ENCODE peak calls at places on chromosome 19, in nine cellular contexts. One of them, this sample, is unnamed.

GRCh38 chr19:46537136-46538097 is 41.8 kb upstream of the PNMA8B start:
- DNase-seq in memory B cell: peak
- DNase-seq in EL: peak
- DNase-seq in smooth muscle cell of the brain vasculature: no peak
- DNase-seq in mucosa of descending colon: no peak
- DNase-seq in glutamatergic neuron: peak
- DNase-seq in stimulated activated CD8-positive, alpha-beta memory T cell treated with anti-CD3 and anti-CD28 coated beads, Interleukin-4, amount 100 ng/mL, for 48 hours: peak
- DNase-seq in naive thymus-derived CD8-positive, alpha-beta T cell: peak
- DNase-seq in NCI-H1930: peak
- DNase-seq in this sample: peak

GRCh38 chr19:7372810-7373209 is 24.1 kb downstream of the ARHGEF18 start:
- DNase-seq in stimulated activated CD8-positive, alpha-beta memory T cell treated with anti-CD3 and anti-CD28 coated beads, Interleukin-4, amount 100 ng/mL, for 48 hours: no peak
- DNase-seq in smooth muscle cell of the brain vasculature: no peak
- DNase-seq in NCI-H1930: no peak
- DNase-seq in naive thymus-derived CD8-positive, alpha-beta T cell: no peak
- DNase-seq in EL: no peak
- DNase-seq in memory B cell: no peak
- DNase-seq in mucosa of descending colon: no peak
- DNase-seq in glutamatergic neuron: no peak
- DNase-seq in this sample: no peak

GRCh38 chr19:3983936-3984583 is 1.2 kb downstream of the EEF2 start:
- DNase-seq in smooth muscle cell of the brain vasculature: no peak
- DNase-seq in NCI-H1930: no peak
- DNase-seq in mucosa of descending colon: peak
- DNase-seq in memory B cell: no peak
- DNase-seq in glutamatergic neuron: no peak
- DNase-seq in EL: no peak
- DNase-seq in stimulated activated CD8-positive, alpha-beta memory T cell treated with anti-CD3 and anti-CD28 coated beads, Interleukin-4, amount 100 ng/mL, for 48 hours: peak
- DNase-seq in naive thymus-derived CD8-positive, alpha-beta T cell: no peak
- DNase-seq in this sample: no peak

GRCh38 chr19:47436712-47437401 is 17.5 kb upstream of the MEIS3 start:
- DNase-seq in naive thymus-derived CD8-positive, alpha-beta T cell: peak
- DNase-seq in NCI-H1930: peak
- DNase-seq in EL: peak
- DNase-seq in memory B cell: peak
- DNase-seq in smooth muscle cell of the brain vasculature: no peak
- DNase-seq in stimulated activated CD8-positive, alpha-beta memory T cell treated with anti-CD3 and anti-CD28 coated beads, Interleukin-4, amount 100 ng/mL, for 48 hours: peak
- DNase-seq in glutamatergic neuron: peak
- DNase-seq in mucosa of descending colon: peak
- DNase-seq in this sample: peak

GRCh38 chr19:47152632-47153031 is 22.0 kb downstream of the SAE1 start:
- DNase-seq in smooth muscle cell of the brain vasculature: no peak
- DNase-seq in naive thymus-derived CD8-positive, alpha-beta T cell: no peak
- DNase-seq in glutamatergic neuron: no peak
- DNase-seq in stimulated activated CD8-positive, alpha-beta memory T cell treated with anti-CD3 and anti-CD28 coated beads, Interleukin-4, amount 100 ng/mL, for 48 hours: no peak
- DNase-seq in memory B cell: no peak
- DNase-seq in mucosa of descending colon: no peak
- DNase-seq in EL: no peak
- DNase-seq in NCI-H1930: no peak
- DNase-seq in this sample: no peak

GRCh38 chr19:12782424-12783225 is 7.3 kb upstream of the HOOK2 start:
- DNase-seq in naive thymus-derived CD8-positive, alpha-beta T cell: peak
- DNase-seq in stimulated activated CD8-positive, alpha-beta memory T cell treated with anti-CD3 and anti-CD28 coated beads, Interleukin-4, amount 100 ng/mL, for 48 hours: peak
- DNase-seq in mucosa of descending colon: peak
- DNase-seq in smooth muscle cell of the brain vasculature: no peak
- DNase-seq in NCI-H1930: peak
- DNase-seq in memory B cell: peak
- DNase-seq in EL: peak
- DNase-seq in glutamatergic neuron: peak
- DNase-seq in this sample: peak

GRCh38 chr19:47806435-47806834 is 2.1 kb upstream of the TPRX1 start:
- DNase-seq in mucosa of descending colon: no peak
- DNase-seq in naive thymus-derived CD8-positive, alpha-beta T cell: no peak
- DNase-seq in stimulated activated CD8-positive, alpha-beta memory T cell treated with anti-CD3 and anti-CD28 coated beads, Interleukin-4, amount 100 ng/mL, for 48 hours: no peak
- DNase-seq in glutamatergic neuron: no peak
- DNase-seq in memory B cell: no peak
- DNase-seq in NCI-H1930: no peak
- DNase-seq in smooth muscle cell of the brain vasculature: no peak
- DNase-seq in EL: no peak
- DNase-seq in this sample: no peak

GRCh38 chr19:38989066-38989605 is 13.6 kb upstream of the FBXO17 start:
- DNase-seq in EL: peak
- DNase-seq in stimulated activated CD8-positive, alpha-beta memory T cell treated with anti-CD3 and anti-CD28 coated beads, Interleukin-4, amount 100 ng/mL, for 48 hours: no peak
- DNase-seq in NCI-H1930: peak
- DNase-seq in naive thymus-derived CD8-positive, alpha-beta T cell: no peak
- DNase-seq in smooth muscle cell of the brain vasculature: no peak
- DNase-seq in mucosa of descending colon: no peak
- DNase-seq in glutamatergic neuron: peak
- DNase-seq in memory B cell: no peak
- DNase-seq in this sample: no peak

GRCh38 chr19:3508771-3509535 is 2.8 kb downstream of the FZR1 start:
- DNase-seq in NCI-H1930: no peak
- DNase-seq in memory B cell: no peak
- DNase-seq in glutamatergic neuron: no peak
- DNase-seq in naive thymus-derived CD8-positive, alpha-beta T cell: no peak
- DNase-seq in smooth muscle cell of the brain vasculature: no peak
- DNase-seq in stimulated activated CD8-positive, alpha-beta memory T cell treated with anti-CD3 and anti-CD28 coated beads, Interleukin-4, amount 100 ng/mL, for 48 hours: peak
- DNase-seq in mucosa of descending colon: no peak
- DNase-seq in EL: peak
- DNase-seq in this sample: no peak

GRCh38 chr19:38208571-38208970 is 15.5 kb downstream of the DPF1 start:
- DNase-seq in smooth muscle cell of the brain vasculature: no peak
- DNase-seq in NCI-H1930: no peak
- DNase-seq in stimulated activated CD8-positive, alpha-beta memory T cell treated with anti-CD3 and anti-CD28 coated beads, Interleukin-4, amount 100 ng/mL, for 48 hours: no peak
- DNase-seq in mucosa of descending colon: no peak
- DNase-seq in memory B cell: no peak
- DNase-seq in EL: no peak
- DNase-seq in naive thymus-derived CD8-positive, alpha-beta T cell: no peak
- DNase-seq in glutamatergic neuron: no peak
- DNase-seq in this sample: no peak

GRCh38 chr19:47631681-47632446 is 22.9 kb downstream of the BICRA start:
- DNase-seq in smooth muscle cell of the brain vasculature: no peak
- DNase-seq in stimulated activated CD8-positive, alpha-beta memory T cell treated with anti-CD3 and anti-CD28 coated beads, Interleukin-4, amount 100 ng/mL, for 48 hours: no peak
- DNase-seq in memory B cell: no peak
- DNase-seq in mucosa of descending colon: peak
- DNase-seq in EL: no peak
- DNase-seq in naive thymus-derived CD8-positive, alpha-beta T cell: no peak
- DNase-seq in NCI-H1930: no peak
- DNase-seq in glutamatergic neuron: no peak
- DNase-seq in this sample: no peak

GRCh38 chr19:41328157-41328817 is 18.3 kb downstream of the CCDC97 start:
- DNase-seq in mucosa of descending colon: peak
- DNase-seq in smooth muscle cell of the brain vasculature: no peak
- DNase-seq in memory B cell: no peak
- DNase-seq in naive thymus-derived CD8-positive, alpha-beta T cell: no peak
- DNase-seq in glutamatergic neuron: no peak
- DNase-seq in EL: no peak
- DNase-seq in stimulated activated CD8-positive, alpha-beta memory T cell treated with anti-CD3 and anti-CD28 coated beads, Interleukin-4, amount 100 ng/mL, for 48 hours: peak
- DNase-seq in NCI-H1930: no peak
- DNase-seq in this sample: peak

GRCh38 chr19:19372656-19373416 is 32.6 kb upstream of the GATAD2A start:
- DNase-seq in mucosa of descending colon: peak
- DNase-seq in glutamatergic neuron: no peak
- DNase-seq in naive thymus-derived CD8-positive, alpha-beta T cell: no peak
- DNase-seq in NCI-H1930: no peak
- DNase-seq in smooth muscle cell of the brain vasculature: no peak
- DNase-seq in EL: peak
- DNase-seq in stimulated activated CD8-positive, alpha-beta memory T cell treated with anti-CD3 and anti-CD28 coated beads, Interleukin-4, amount 100 ng/mL, for 48 hours: peak
- DNase-seq in memory B cell: no peak
- DNase-seq in this sample: peak

GRCh38 chr19:12946092-12946845 is 607 bp downstream of the RAD23A start:
- DNase-seq in NCI-H1930: no peak
- DNase-seq in smooth muscle cell of the brain vasculature: peak
- DNase-seq in memory B cell: peak
- DNase-seq in mucosa of descending colon: peak
- DNase-seq in EL: peak
- DNase-seq in naive thymus-derived CD8-positive, alpha-beta T cell: peak
- DNase-seq in stimulated activated CD8-positive, alpha-beta memory T cell treated with anti-CD3 and anti-CD28 coated beads, Interleukin-4, amount 100 ng/mL, for 48 hours: peak
- DNase-seq in glutamatergic neuron: peak
- DNase-seq in this sample: peak

GRCh38 chr19:44847144-44848035 is 1.3 kb downstream of the NECTIN2 start:
- DNase-seq in smooth muscle cell of the brain vasculature: no peak
- DNase-seq in glutamatergic neuron: peak
- DNase-seq in naive thymus-derived CD8-positive, alpha-beta T cell: no peak
- DNase-seq in EL: peak
- DNase-seq in mucosa of descending colon: peak
- DNase-seq in memory B cell: no peak
- DNase-seq in NCI-H1930: no peak
- DNase-seq in stimulated activated CD8-positive, alpha-beta memory T cell treated with anti-CD3 and anti-CD28 coated beads, Interleukin-4, amount 100 ng/mL, for 48 hours: peak
- DNase-seq in this sample: peak

GRCh38 chr19:1862424-1863307 is 713 bp downstream of the KLF16 start:
- DNase-seq in smooth muscle cell of the brain vasculature: no peak
- DNase-seq in naive thymus-derived CD8-positive, alpha-beta T cell: peak
- DNase-seq in NCI-H1930: peak
- DNase-seq in stimulated activated CD8-positive, alpha-beta memory T cell treated with anti-CD3 and anti-CD28 coated beads, Interleukin-4, amount 100 ng/mL, for 48 hours: peak
- DNase-seq in memory B cell: peak
- DNase-seq in mucosa of descending colon: peak
- DNase-seq in glutamatergic neuron: peak
- DNase-seq in EL: peak
- DNase-seq in this sample: peak

GRCh38 chr19:13057147-13057572 is 45.5 kb downstream of the LYL1 start:
- DNase-seq in smooth muscle cell of the brain vasculature: no peak
- DNase-seq in stimulated activated CD8-positive, alpha-beta memory T cell treated with anti-CD3 and anti-CD28 coated beads, Interleukin-4, amount 100 ng/mL, for 48 hours: no peak
- DNase-seq in EL: no peak
- DNase-seq in naive thymus-derived CD8-positive, alpha-beta T cell: no peak
- DNase-seq in glutamatergic neuron: no peak
- DNase-seq in memory B cell: no peak
- DNase-seq in NCI-H1930: no peak
- DNase-seq in mucosa of descending colon: no peak
- DNase-seq in this sample: no peak

GRCh38 chr19:35040826-35041547 is 534 bp upstream of the HPN start:
- DNase-seq in stimulated activated CD8-positive, alpha-beta memory T cell treated with anti-CD3 and anti-CD28 coated beads, Interleukin-4, amount 100 ng/mL, for 48 hours: peak
- DNase-seq in smooth muscle cell of the brain vasculature: no peak
- DNase-seq in glutamatergic neuron: peak
- DNase-seq in NCI-H1930: no peak
- DNase-seq in memory B cell: no peak
- DNase-seq in naive thymus-derived CD8-positive, alpha-beta T cell: no peak
- DNase-seq in EL: no peak
- DNase-seq in mucosa of descending colon: peak
- DNase-seq in this sample: peak

GRCh38 chr19:33241530-33242101 is 16.0 kb upstream of the SLC7A10 start:
- DNase-seq in memory B cell: no peak
- DNase-seq in NCI-H1930: no peak
- DNase-seq in naive thymus-derived CD8-positive, alpha-beta T cell: no peak
- DNase-seq in mucosa of descending colon: peak
- DNase-seq in smooth muscle cell of the brain vasculature: no peak
- DNase-seq in glutamatergic neuron: no peak
- DNase-seq in stimulated activated CD8-positive, alpha-beta memory T cell treated with anti-CD3 and anti-CD28 coated beads, Interleukin-4, amount 100 ng/mL, for 48 hours: peak
- DNase-seq in EL: no peak
- DNase-seq in this sample: peak

GRCh38 chr19:12666305-12667048 is at the start of the genes MAN2B1 and WDR83:
- DNase-seq in NCI-H1930: peak
- DNase-seq in glutamatergic neuron: peak
- DNase-seq in mucosa of descending colon: peak
- DNase-seq in smooth muscle cell of the brain vasculature: no peak
- DNase-seq in stimulated activated CD8-positive, alpha-beta memory T cell treated with anti-CD3 and anti-CD28 coated beads, Interleukin-4, amount 100 ng/mL, for 48 hours: peak
- DNase-seq in memory B cell: peak
- DNase-seq in EL: peak
- DNase-seq in naive thymus-derived CD8-positive, alpha-beta T cell: peak
- DNase-seq in this sample: peak

GRCh38 chr19:51181913-51182419 is 39.9 kb downstream of the SIGLEC7 start:
- DNase-seq in smooth muscle cell of the brain vasculature: no peak
- DNase-seq in EL: no peak
- DNase-seq in naive thymus-derived CD8-positive, alpha-beta T cell: no peak
- DNase-seq in NCI-H1930: peak
- DNase-seq in mucosa of descending colon: no peak
- DNase-seq in memory B cell: no peak
- DNase-seq in glutamatergic neuron: no peak
- DNase-seq in stimulated activated CD8-positive, alpha-beta memory T cell treated with anti-CD3 and anti-CD28 coated beads, Interleukin-4, amount 100 ng/mL, for 48 hours: peak
- DNase-seq in this sample: peak

GRCh38 chr19:42285988-42286348 is 16.0 kb upstream of the PRR19 start:
- DNase-seq in naive thymus-derived CD8-positive, alpha-beta T cell: no peak
- DNase-seq in memory B cell: no peak
- DNase-seq in glutamatergic neuron: no peak
- DNase-seq in mucosa of descending colon: no peak
- DNase-seq in smooth muscle cell of the brain vasculature: no peak
- DNase-seq in stimulated activated CD8-positive, alpha-beta memory T cell treated with anti-CD3 and anti-CD28 coated beads, Interleukin-4, amount 100 ng/mL, for 48 hours: no peak
- DNase-seq in NCI-H1930: no peak
- DNase-seq in EL: no peak
- DNase-seq in this sample: no peak

GRCh38 chr19:47215581-47215980 is 15.4 kb downstream of the BBC3 start:
- DNase-seq in glutamatergic neuron: no peak
- DNase-seq in stimulated activated CD8-positive, alpha-beta memory T cell treated with anti-CD3 and anti-CD28 coated beads, Interleukin-4, amount 100 ng/mL, for 48 hours: no peak
- DNase-seq in smooth muscle cell of the brain vasculature: no peak
- DNase-seq in EL: no peak
- DNase-seq in NCI-H1930: no peak
- DNase-seq in mucosa of descending colon: peak
- DNase-seq in naive thymus-derived CD8-positive, alpha-beta T cell: no peak
- DNase-seq in memory B cell: no peak
- DNase-seq in this sample: no peak

GRCh38 chr19:9818175-9818733 is 625 bp downstream of the FBXL12 start:
- DNase-seq in naive thymus-derived CD8-positive, alpha-beta T cell: no peak
- DNase-seq in smooth muscle cell of the brain vasculature: no peak
- DNase-seq in EL: no peak
- DNase-seq in mucosa of descending colon: no peak
- DNase-seq in glutamatergic neuron: no peak
- DNase-seq in stimulated activated CD8-positive, alpha-beta memory T cell treated with anti-CD3 and anti-CD28 coated beads, Interleukin-4, amount 100 ng/mL, for 48 hours: no peak
- DNase-seq in NCI-H1930: no peak
- DNase-seq in memory B cell: peak
- DNase-seq in this sample: no peak

GRCh38 chr19:38502410-38503143 is 69.1 kb downstream of the RYR1 start:
- DNase-seq in mucosa of descending colon: no peak
- DNase-seq in memory B cell: no peak
- DNase-seq in stimulated activated CD8-positive, alpha-beta memory T cell treated with anti-CD3 and anti-CD28 coated beads, Interleukin-4, amount 100 ng/mL, for 48 hours: no peak
- DNase-seq in glutamatergic neuron: no peak
- DNase-seq in naive thymus-derived CD8-positive, alpha-beta T cell: no peak
- DNase-seq in EL: no peak
- DNase-seq in NCI-H1930: peak
- DNase-seq in smooth muscle cell of the brain vasculature: no peak
- DNase-seq in this sample: no peak

GRCh38 chr19:4971816-4972495 is 3.0 kb downstream of the KDM4B start:
- DNase-seq in NCI-H1930: no peak
- DNase-seq in stimulated activated CD8-positive, alpha-beta memory T cell treated with anti-CD3 and anti-CD28 coated beads, Interleukin-4, amount 100 ng/mL, for 48 hours: no peak
- DNase-seq in mucosa of descending colon: peak
- DNase-seq in glutamatergic neuron: no peak
- DNase-seq in smooth muscle cell of the brain vasculature: no peak
- DNase-seq in memory B cell: no peak
- DNase-seq in EL: no peak
- DNase-seq in naive thymus-derived CD8-positive, alpha-beta T cell: no peak
- DNase-seq in this sample: no peak

GRCh38 chr19:6737873-6738725 is 719 bp upstream of the GPR108 start:
- DNase-seq in naive thymus-derived CD8-positive, alpha-beta T cell: peak
- DNase-seq in EL: peak
- DNase-seq in smooth muscle cell of the brain vasculature: no peak
- DNase-seq in stimulated activated CD8-positive, alpha-beta memory T cell treated with anti-CD3 and anti-CD28 coated beads, Interleukin-4, amount 100 ng/mL, for 48 hours: peak
- DNase-seq in NCI-H1930: peak
- DNase-seq in glutamatergic neuron: peak
- DNase-seq in mucosa of descending colon: peak
- DNase-seq in memory B cell: peak
- DNase-seq in this sample: peak

GRCh38 chr19:33660426-33661160 is 38.8 kb downstream of the CHST8 start:
- DNase-seq in glutamatergic neuron: no peak
- DNase-seq in naive thymus-derived CD8-positive, alpha-beta T cell: no peak
- DNase-seq in EL: no peak
- DNase-seq in stimulated activated CD8-positive, alpha-beta memory T cell treated with anti-CD3 and anti-CD28 coated beads, Interleukin-4, amount 100 ng/mL, for 48 hours: no peak
- DNase-seq in memory B cell: no peak
- DNase-seq in mucosa of descending colon: no peak
- DNase-seq in smooth muscle cell of the brain vasculature: no peak
- DNase-seq in NCI-H1930: no peak
- DNase-seq in this sample: no peak

This sample was measured in erythroblast.